ENCODE peak calls at places on chromosomes 13 and 19, in four cellular contexts. Z is lower lobe of right lung, P is retinal pigment epithelial cell, J is AG10803. R is an unnamed sample.

GRCh38 chr13:99981115-99982020 is at the start of gene ZIC2:
- DNase-seq in Z (no peak), P (no peak), J (no peak), R (peak)

GRCh38 chr19:6427131-6427530 is 2.5 kb upstream of the KHSRP start:
- DNase-seq in Z (no peak), P (no peak), J (no peak), R (no peak)

GRCh38 chr19:45103625-45104319 is 10.8 kb downstream of the PPP1R37 start:
- DNase-seq in Z (no peak), P (peak), J (no peak), R (no peak)

GRCh38 chr19:17686592-17687042 is 1.5 kb downstream of the UNC13A start:
- DNase-seq in Z (no peak), P (no peak), J (no peak), R (no peak)

GRCh38 chr13:38582133-38582532 is 104.7 kb upstream of the FREM2 start:
- DNase-seq in Z (no peak), P (no peak), J (peak), R (no peak)

GRCh38 chr19:58181902-58182576 is 822 bp upstream of the ZNF274 start:
- DNase-seq in Z (no peak), P (no peak), J (peak), R (no peak)

GRCh38 chr13:21219044-21219381 is 42.6 kb downstream of the MRPL57 start:
- DNase-seq in Z (no peak), P (no peak), J (no peak), R (no peak)

GRCh38 chr19:18057557-18057956 is 29.2 kb downstream of the IL12RB1 start:
- DNase-seq in Z (no peak), P (no peak), J (no peak), R (no peak)

GRCh38 chr13:99505814-99506269 is 4.6 kb downstream of the TM9SF2 start:
- DNase-seq in Z (no peak), P (no peak), J (peak), R (no peak)

GRCh38 chr19:6678690-6679109 is 8.7 kb upstream of the TNFSF14 start:
- DNase-seq in Z (no peak), P (no peak), J (no peak), R (no peak)

GRCh38 chr13:56528040-56528760 is 612.5 kb upstream of the PRR20A start:
- DNase-seq in Z (no peak), P (no peak), J (no peak), R (no peak)

GRCh38 chr13:24746618-24747247 is 17.2 kb upstream of the RNF17 start:
- DNase-seq in Z (no peak), P (no peak), J (no peak), R (no peak)

GRCh38 chr19:5563008-5563431 is 4.7 kb downstream of the TINCR start:
- DNase-seq in Z (no peak), P (no peak), J (no peak), R (no peak)

GRCh38 chr13:31149604-31150003 is 12.1 kb downstream of the HSPH1 start:
- DNase-seq in Z (no peak), P (no peak), J (no peak), R (no peak)

R was measured in left lung.